ENCODE peak calls at places on chromosomes 5 and 9, in four cellular contexts. One of them, this sample, is unnamed.

GRCh38 chr9:105150991-105151685 is 93.3 kb upstream of the SLC44A1 start:
- DNase-seq in mesendoderm: no peak
- DNase-seq in neuronal stem cell: no peak
- DNase-seq in IMR-90: peak
- DNase-seq in this sample: no peak

GRCh38 chr5:115329475-115329874 is 33.0 kb upstream of the CCDC112 start:
- DNase-seq in neuronal stem cell: no peak
- DNase-seq in IMR-90: no peak
- DNase-seq in mesendoderm: peak
- DNase-seq in this sample: peak

GRCh38 chr9:85884236-85884635 is 56.7 kb upstream of the NAA35 start:
- DNase-seq in IMR-90: no peak
- DNase-seq in neuronal stem cell: no peak
- DNase-seq in mesendoderm: no peak
- DNase-seq in this sample: no peak

GRCh38 chr5:132369471-132370240 is at the start of gene SLC22A5:
- DNase-seq in neuronal stem cell: peak
- DNase-seq in IMR-90: peak
- DNase-seq in mesendoderm: peak
- DNase-seq in this sample: peak

GRCh38 chr5:67215592-67216471 is 19.2 kb upstream of the CD180 start:
- DNase-seq in neuronal stem cell: no peak
- DNase-seq in IMR-90: peak
- DNase-seq in mesendoderm: peak
- DNase-seq in this sample: no peak

GRCh38 chr9:93635186-93636107 is 59.1 kb downstream of the PHF2 start:
- DNase-seq in neuronal stem cell: no peak
- DNase-seq in mesendoderm: no peak
- DNase-seq in IMR-90: no peak
- DNase-seq in this sample: no peak

GRCh38 chr9:127479507-127480081 is 28.3 kb downstream of the LRSAM1 start:
- DNase-seq in mesendoderm: no peak
- DNase-seq in neuronal stem cell: no peak
- DNase-seq in IMR-90: no peak
- DNase-seq in this sample: no peak

GRCh38 chr5:177403194-177403825 is 2.8 kb upstream of the PFN3 start:
- DNase-seq in neuronal stem cell: peak
- DNase-seq in mesendoderm: peak
- DNase-seq in IMR-90: peak
- DNase-seq in this sample: peak

GRCh38 chr5:62082370-62082778 is 223.6 kb upstream of the KIF2A start:
- DNase-seq in neuronal stem cell: no peak
- DNase-seq in IMR-90: peak
- DNase-seq in mesendoderm: no peak
- DNase-seq in this sample: no peak

GRCh38 chr9:88272986-88273385 is 115.3 kb upstream of the SPIN1 start:
- DNase-seq in mesendoderm: peak
- DNase-seq in neuronal stem cell: no peak
- DNase-seq in IMR-90: no peak
- DNase-seq in this sample: no peak

GRCh38 chr9:133786371-133786753 is 48.2 kb upstream of the SARDH start:
- DNase-seq in IMR-90: no peak
- DNase-seq in neuronal stem cell: no peak
- DNase-seq in mesendoderm: no peak
- DNase-seq in this sample: no peak

DNA sequence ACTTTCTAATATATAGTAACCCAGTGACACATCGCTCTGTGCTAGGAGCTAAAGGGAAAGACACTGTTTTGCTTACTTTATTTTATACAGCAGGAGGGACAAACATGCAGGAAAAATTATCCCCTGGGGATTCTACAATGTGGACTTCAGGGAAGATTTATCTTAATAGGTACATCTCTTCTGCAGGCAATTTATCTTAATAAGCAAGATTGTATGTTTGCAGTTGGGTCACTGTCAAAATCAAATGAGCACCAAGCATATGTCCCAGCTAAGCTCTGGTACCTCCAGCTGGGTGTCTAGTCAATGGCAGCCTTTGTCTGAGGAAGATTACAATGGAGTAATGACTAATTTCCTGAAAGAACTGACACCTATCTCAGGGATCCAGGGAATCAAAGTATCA is 309.9 kb upstream of the PANK3 start:
- DNase-seq in IMR-90: no peak
- DNase-seq in mesendoderm: no peak
- DNase-seq in neuronal stem cell: no peak
- DNase-seq in this sample: no peak
- H2BK5ac ChIP-seq in IMR-90: no peak
- H2BK5ac ChIP-seq in mesendoderm: no peak
- H2BK5ac ChIP-seq in neuronal stem cell: no peak
- H2BK5ac ChIP-seq in this sample: no peak

GRCh38 chr9:72477862-72478564 is 43.4 kb upstream of the TMC1 start:
- DNase-seq in mesendoderm: peak
- DNase-seq in IMR-90: peak
- DNase-seq in neuronal stem cell: no peak
- DNase-seq in this sample: peak
- H2BK5ac ChIP-seq in mesendoderm: no peak
- H2BK5ac ChIP-seq in IMR-90: peak
- H2BK5ac ChIP-seq in neuronal stem cell: no peak
- H2BK5ac ChIP-seq in this sample: peak

DNA sequence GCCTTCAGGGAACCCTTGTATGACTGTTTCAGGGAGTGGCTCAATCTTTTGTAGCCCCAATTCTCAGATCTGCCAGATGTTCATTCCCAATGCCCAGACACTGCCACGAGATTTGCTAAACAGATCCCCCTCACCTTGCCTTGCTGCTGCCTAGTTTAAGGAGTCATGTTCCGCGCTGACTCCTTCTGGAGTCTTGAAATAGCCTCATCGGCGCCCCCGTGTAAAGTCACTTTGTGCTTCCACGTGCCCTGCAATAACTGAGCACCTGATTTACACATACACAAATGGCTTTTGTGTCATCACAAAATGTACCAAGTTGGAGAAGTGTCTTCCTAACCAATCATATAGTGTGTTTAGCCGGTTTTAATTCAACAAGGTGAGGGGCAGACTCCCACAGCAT is 62.3 kb downstream of the PRRT1B start:
- DNase-seq in neuronal stem cell: no peak
- DNase-seq in mesendoderm: peak
- DNase-seq in IMR-90: no peak
- DNase-seq in this sample: no peak
- H2BK5ac ChIP-seq in neuronal stem cell: no peak
- H2BK5ac ChIP-seq in mesendoderm: no peak
- H2BK5ac ChIP-seq in IMR-90: peak
- H2BK5ac ChIP-seq in this sample: peak

DNA sequence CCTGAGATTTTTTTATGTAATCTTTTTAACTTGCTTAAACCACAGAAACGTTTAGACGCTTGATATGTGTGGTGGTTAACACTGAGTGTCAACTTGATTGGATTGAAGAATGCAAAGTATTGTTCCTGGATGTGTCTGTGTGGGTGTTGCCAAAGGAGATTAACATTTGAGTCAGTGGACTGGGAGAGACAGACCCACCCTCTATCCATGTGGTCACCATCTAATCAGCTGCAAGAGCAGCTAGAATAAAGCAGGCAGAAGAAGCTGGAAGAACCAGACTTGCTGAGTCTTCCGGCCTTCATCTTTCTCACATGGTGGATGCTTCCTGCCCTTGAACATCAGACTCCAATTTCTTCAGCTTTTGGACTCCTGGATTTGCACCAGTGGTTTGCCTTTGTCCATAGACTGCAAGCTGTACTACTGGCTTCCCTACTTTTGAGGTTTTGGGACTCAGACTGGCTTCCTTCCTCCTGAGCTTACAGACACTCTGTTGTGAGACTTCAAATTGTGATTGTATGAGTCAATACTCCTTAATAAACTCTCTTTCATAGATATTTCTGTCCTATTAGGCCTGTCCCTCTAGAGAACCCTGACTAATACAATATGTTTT is 816.0 kb upstream of the CDH9 start:
- DNase-seq in mesendoderm: no peak
- DNase-seq in neuronal stem cell: no peak
- DNase-seq in IMR-90: no peak
- DNase-seq in this sample: no peak
- H2BK5ac ChIP-seq in mesendoderm: no peak
- H2BK5ac ChIP-seq in neuronal stem cell: no peak
- H2BK5ac ChIP-seq in IMR-90: no peak
- H2BK5ac ChIP-seq in this sample: no peak

DNA sequence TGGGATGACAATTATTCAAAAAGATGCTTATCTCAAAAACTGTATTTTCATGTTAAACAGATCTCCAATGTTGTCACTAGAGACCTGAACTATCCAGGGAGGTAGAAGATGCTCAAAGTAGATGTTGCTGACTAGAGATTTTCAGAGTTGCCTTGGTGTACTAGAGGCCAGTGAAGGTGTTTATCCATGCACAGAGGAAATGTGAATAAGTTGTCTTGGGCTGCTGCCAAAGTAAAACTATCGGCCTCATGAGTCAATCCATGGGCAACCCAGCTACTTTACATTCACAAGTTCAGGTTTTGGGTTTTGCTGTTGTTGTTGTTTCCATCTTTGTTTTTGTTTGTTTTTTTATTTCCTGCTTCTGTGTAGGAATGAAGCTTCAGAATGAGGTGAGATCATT is 141.1 kb upstream of the RANBP3L start:
- DNase-seq in neuronal stem cell: no peak
- DNase-seq in mesendoderm: no peak
- DNase-seq in IMR-90: peak
- DNase-seq in this sample: no peak
- H2BK5ac ChIP-seq in neuronal stem cell: no peak
- H2BK5ac ChIP-seq in mesendoderm: no peak
- H2BK5ac ChIP-seq in IMR-90: no peak
- H2BK5ac ChIP-seq in this sample: peak

DNA sequence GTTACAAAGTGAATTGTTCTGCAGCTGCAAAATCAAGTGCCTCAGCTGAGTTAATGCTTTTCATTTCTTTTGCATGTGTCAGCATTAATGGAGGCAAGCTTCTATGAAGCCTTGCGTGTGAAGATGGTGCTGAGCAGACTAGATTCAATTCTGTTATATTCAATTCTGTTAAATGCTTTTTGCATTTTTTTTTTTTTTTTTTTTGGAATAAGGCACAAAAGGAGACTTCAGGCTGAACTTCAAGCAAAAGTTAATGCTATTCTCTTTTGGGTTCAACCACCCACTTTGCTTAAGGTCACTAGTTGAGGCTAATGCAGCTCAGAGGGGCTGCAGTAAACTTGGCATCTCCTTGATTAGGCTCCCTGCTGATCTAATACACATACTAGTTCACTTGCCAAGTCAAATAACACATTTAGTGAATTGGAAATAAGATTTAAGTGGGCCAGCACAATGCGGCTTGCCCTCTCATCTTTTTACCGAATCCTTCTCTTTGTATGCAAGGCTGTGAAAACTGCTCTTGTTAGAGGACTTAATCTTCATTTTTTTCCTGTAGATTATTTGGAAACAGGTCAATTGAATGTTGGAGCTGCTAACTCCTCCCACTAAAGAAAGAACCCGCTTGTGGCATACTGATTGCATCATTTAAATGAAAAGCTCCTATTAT is 1020.2 kb downstream of the NR2F1-AS1 start:
- DNase-seq in IMR-90: peak
- DNase-seq in neuronal stem cell: no peak
- DNase-seq in mesendoderm: peak
- DNase-seq in this sample: peak
- H2BK5ac ChIP-seq in IMR-90: peak
- H2BK5ac ChIP-seq in neuronal stem cell: no peak
- H2BK5ac ChIP-seq in mesendoderm: no peak
- H2BK5ac ChIP-seq in this sample: no peak

GRCh38 chr5:179777909-179778308 is 15.9 kb upstream of the LTC4S start:
- DNase-seq in neuronal stem cell: no peak
- DNase-seq in IMR-90: no peak
- DNase-seq in mesendoderm: no peak
- DNase-seq in this sample: no peak
- H2BK5ac ChIP-seq in neuronal stem cell: no peak
- H2BK5ac ChIP-seq in IMR-90: no peak
- H2BK5ac ChIP-seq in mesendoderm: no peak
- H2BK5ac ChIP-seq in this sample: no peak

DNA sequence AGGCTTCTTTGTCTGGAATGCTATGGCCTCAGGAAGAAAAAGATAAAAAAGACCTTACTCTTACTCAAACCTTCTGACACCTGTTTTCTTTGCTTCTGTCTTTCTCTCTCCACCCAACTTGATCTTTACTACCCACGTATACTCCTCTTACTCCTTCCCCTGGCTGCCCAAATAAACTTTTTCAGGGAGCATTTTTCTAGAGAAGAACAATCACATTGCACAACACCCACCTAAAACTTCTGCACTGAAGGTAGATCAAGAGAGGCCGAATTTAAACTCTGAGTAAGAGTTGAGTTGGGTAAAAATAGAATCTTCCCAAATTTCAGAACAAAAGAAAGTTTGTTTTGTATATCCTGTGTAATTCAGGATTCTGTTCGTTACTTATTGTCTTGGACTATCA is 3.9 kb downstream of the TEX48 start:
- DNase-seq in neuronal stem cell: no peak
- DNase-seq in IMR-90: no peak
- DNase-seq in mesendoderm: no peak
- DNase-seq in this sample: no peak
- H2BK5ac ChIP-seq in neuronal stem cell: no peak
- H2BK5ac ChIP-seq in IMR-90: peak
- H2BK5ac ChIP-seq in mesendoderm: no peak
- H2BK5ac ChIP-seq in this sample: no peak